ENCODE peak calls at places on chromosomes 7 and 10, in five cellular contexts. C is K562, F is GM12878, U is HepG2, I is H1. Y is an unnamed sample.

GRCh38 chr7:117825132-117825531 is 48.1 kb downstream of the CTTNBP2 start:
- DNase-seq in U (no peak), F (no peak), C (no peak), I (no peak), Y (no peak)

GRCh38 chr7:128398016-128398840 is 11.6 kb downstream of the IMPDH1 start:
- DNase-seq in C (peak), U (no peak), I (no peak), F (no peak), Y (no peak)

GRCh38 chr10:77886795-77887355 is 39.7 kb downstream of the DLG5 start:
- DNase-seq in F (no peak), C (no peak), I (no peak), U (no peak), Y (no peak)

GRCh38 chr7:33357846-33358245 is 228.5 kb downstream of the BBS9 start:
- DNase-seq in I (no peak), U (no peak), C (no peak), F (no peak), Y (no peak)

GRCh38 chr10:15879058-15879457 is 18.8 kb upstream of the MINDY3 start:
- DNase-seq in I (no peak), F (no peak), C (peak), U (peak), Y (no peak)

GRCh38 chr7:154649434-154649833 is 353.5 kb downstream of the PAXIP1 start:
- DNase-seq in C (no peak), I (no peak), U (no peak), F (no peak), Y (no peak)

GRCh38 chr10:109912335-109913282 is 10.7 kb downstream of the XPNPEP1 start:
- DNase-seq in C (no peak), U (no peak), I (no peak), F (peak), Y (no peak)

GRCh38 chr7:142685877-142686508 is 63.3 kb upstream of the PRSS1 start:
- DNase-seq in F (no peak), U (no peak), I (no peak), C (no peak), Y (no peak)

GRCh38 chr7:108078156-108078781 is 51.9 kb downstream of the LAMB4 start:
- DNase-seq in U (no peak), F (no peak), C (no peak), I (no peak), Y (no peak)

GRCh38 chr10:14648042-14648765 is 126.5 kb downstream of the FAM107B start:
- DNase-seq in C (no peak), F (peak), I (no peak), U (no peak), Y (no peak)

GRCh38 chr7:66224171-66224773 is 19.1 kb downstream of the TPST1 start:
- DNase-seq in I (no peak), C (no peak), F (no peak), U (no peak), Y (no peak)

GRCh38 chr7:128791121-128791967 is 424 bp upstream of the CCDC136 start:
- DNase-seq in U (no peak), I (no peak), C (peak), F (no peak), Y (no peak)

GRCh38 chr10:70374775-70375614 is 7.4 kb downstream of the LRRC20 start:
- DNase-seq in C (no peak), U (no peak), I (no peak), F (no peak), Y (no peak)

GRCh38 chr7:80060218-80060806 is 74.3 kb upstream of the GNAI1 start:
- DNase-seq in C (no peak), F (no peak), U (peak), I (no peak), Y (peak)

GRCh38 chr10:119367841-119368549 is 160.6 kb downstream of the GRK5 start:
- DNase-seq in I (no peak), C (no peak), U (no peak), F (no peak), Y (no peak)

GRCh38 chr10:116312091-116312490 is 12.2 kb upstream of the CCDC172 start:
- DNase-seq in C (no peak), I (no peak), F (no peak), U (no peak), Y (no peak)

GRCh38 chr7:54180796-54181195 is 361.4 kb upstream of the VSTM2A start:
- DNase-seq in U (no peak), C (no peak), F (no peak), I (no peak), Y (no peak)

GRCh38 chr10:91708174-91708861 is 75.4 kb upstream of the PPP1R3C start:
- DNase-seq in F (no peak), U (no peak), I (no peak), C (no peak), Y (no peak)

GRCh38 chr10:28569506-28570159 is 36.7 kb downstream of the WAC start:
- DNase-seq in F (no peak), C (peak), U (peak), I (no peak), Y (no peak)

GRCh38 chr7:1725199-1725701 is 55.2 kb downstream of the ELFN1 start:
- DNase-seq in U (no peak), F (no peak), I (no peak), C (no peak), Y (no peak)

GRCh38 chr10:107914450-107915276 is 750.2 kb upstream of the SORCS1 start:
- DNase-seq in F (no peak), C (no peak), U (no peak), I (no peak), Y (no peak)

GRCh38 chr10:79192677-79193003 is 123.9 kb downstream of the ZMIZ1 start:
- DNase-seq in U (no peak), F (no peak), I (no peak), C (no peak), Y (no peak)

GRCh38 chr7:41013117-41013516 is 689.8 kb downstream of the INHBA start:
- DNase-seq in U (no peak), F (no peak), I (no peak), C (no peak), Y (no peak)

GRCh38 chr7:44736896-44737295 is 11.8 kb upstream of the ZMIZ2 start:
- DNase-seq in F (no peak), C (no peak), U (no peak), I (no peak), Y (no peak)

GRCh38 chr7:4739528-4739992 is 35.9 kb upstream of the AP5Z1 start:
- DNase-seq in U (peak), C (peak), F (no peak), I (no peak), Y (no peak)

GRCh38 chr10:76399216-76399615 is 967.8 kb downstream of the LRMDA start:
- DNase-seq in C (no peak), F (no peak), U (no peak), I (no peak), Y (no peak)

GRCh38 chr10:35607475-35608316 is 2.6 kb downstream of the GJD4 start:
- DNase-seq in C (no peak), F (no peak), U (no peak), I (no peak), Y (no peak)

GRCh38 chr7:27842851-27843250 is 102.9 kb downstream of the TAX1BP1 start:
- DNase-seq in F (no peak), I (no peak), C (no peak), U (no peak), Y (no peak)

GRCh38 chr7:50335795-50336754 is 31.6 kb downstream of the IKZF1 start:
- DNase-seq in C (peak), I (no peak), F (no peak), U (no peak), Y (no peak)

GRCh38 chr7:83150310-83150709 is 12.4 kb downstream of the PCLO start:
- DNase-seq in I (no peak), C (no peak), U (no peak), F (no peak), Y (no peak)

GRCh38 chr10:109166935-109167334 is 756.4 kb downstream of the XPNPEP1 start:
- DNase-seq in F (no peak), I (no peak), C (no peak), U (no peak), Y (no peak)

GRCh38 chr7:72409638-72410015 is 2.5 kb downstream of the CALN1 start:
- DNase-seq in I (no peak), C (no peak), F (no peak), U (no peak), Y (no peak)

GRCh38 chr7:72406820-72407403 is 5.2 kb downstream of the CALN1 start:
- DNase-seq in I (no peak), C (no peak), U (no peak), F (no peak), Y (no peak)

GRCh38 chr7:72411419-72411818 is 719 bp downstream of the CALN1 start:
- DNase-seq in F (no peak), U (no peak), I (no peak), C (no peak), Y (no peak)

GRCh38 chr7:72405871-72406270 is 6.3 kb downstream of the CALN1 start:
- DNase-seq in U (no peak), C (no peak), I (no peak), F (no peak), Y (no peak)

GRCh38 chr7:72408966-72409637 is 3.0 kb downstream of the CALN1 start:
- DNase-seq in I (no peak), U (no peak), C (no peak), F (no peak), Y (no peak)
- TF ChIP-seq RAD21 in I (no peak), U (no peak), C (no peak), F (no peak), Y (no peak)

DNA sequence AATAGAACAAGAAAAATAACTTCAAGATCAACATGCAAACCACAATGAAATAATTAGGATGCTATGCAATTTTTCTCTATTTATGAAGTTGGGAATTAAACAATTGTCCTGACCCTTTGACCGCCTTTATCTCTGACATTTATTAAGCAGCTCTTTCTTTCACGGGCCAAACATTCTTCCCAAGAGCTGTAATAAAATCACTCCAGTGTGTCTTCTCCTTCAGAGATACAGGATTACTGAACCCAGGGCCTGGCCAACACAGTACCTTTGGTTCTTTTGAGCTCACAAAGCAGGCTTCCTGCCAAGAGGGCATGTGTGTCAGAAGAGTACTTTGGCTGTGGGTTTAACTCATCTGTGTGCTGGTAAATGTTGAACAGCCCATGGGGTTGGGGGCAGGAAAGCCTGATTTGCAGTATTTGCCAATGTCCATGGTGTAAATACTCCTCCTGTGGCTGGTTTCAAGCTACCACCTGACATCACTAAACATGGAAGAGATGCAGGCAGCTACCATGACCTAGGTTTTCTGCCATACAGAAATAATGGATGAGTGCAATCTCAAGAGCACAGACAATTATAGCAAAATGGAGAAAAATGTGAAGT is 121.7 kb downstream of the FANK1 start:
- DNase-seq in C (no peak), F (no peak), I (no peak), U (no peak), Y (no peak)
- TF ChIP-seq ZNF274 in C (no peak), F (no peak), I (no peak), U (no peak), Y (no peak)

DNA sequence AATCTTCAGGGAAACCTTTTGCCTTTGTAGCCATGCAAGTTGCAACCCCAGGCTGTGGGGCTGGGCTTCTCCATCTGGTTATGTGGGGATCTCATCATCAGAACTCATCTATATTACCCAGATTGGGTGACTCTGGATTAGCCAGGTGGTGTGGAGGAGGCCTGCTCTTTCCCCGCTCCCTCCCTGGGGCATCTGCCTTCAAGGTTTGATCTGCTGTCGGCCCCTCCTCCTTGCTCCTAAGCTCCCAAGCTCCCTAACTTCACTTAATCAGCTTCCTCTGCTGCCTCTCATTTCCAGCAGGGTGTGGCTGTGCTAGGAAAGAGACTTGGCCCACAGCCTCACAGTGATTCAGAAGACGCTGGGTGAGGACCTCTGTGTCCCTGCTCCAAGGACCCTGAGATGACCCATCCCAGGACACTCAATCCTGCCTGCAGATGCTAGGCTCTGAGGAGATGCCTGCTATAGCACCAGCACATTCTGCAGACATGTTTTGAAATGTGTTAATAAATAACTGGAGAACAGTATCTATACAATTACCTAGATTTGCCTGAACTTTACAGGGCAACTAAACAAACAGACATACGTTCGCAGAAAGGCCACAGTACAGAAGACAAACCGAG is 392.1 kb upstream of the PODXL start:
- DNase-seq in U (peak), C (no peak), F (no peak), I (no peak), Y (no peak)
- TF ChIP-seq RAD21 in U (no peak), C (no peak), F (no peak), I (no peak), Y (no peak)

GRCh38 chr7:112188257-112188656 is 17.9 kb downstream of the DOCK4 start:
- DNase-seq in U (no peak), F (no peak), I (no peak), C (no peak), Y (no peak)

GRCh38 chr7:112190120-112190519 is 16.1 kb downstream of the DOCK4 start:
- DNase-seq in I (no peak), C (no peak), U (no peak), F (no peak), Y (no peak)

GRCh38 chr7:112195717-112196116 is 10.5 kb downstream of the DOCK4 start:
- DNase-seq in U (no peak), I (no peak), C (no peak), F (no peak), Y (no peak)

GRCh38 chr7:112193915-112194502 is 12.2 kb downstream of the DOCK4 start:
- DNase-seq in C (no peak), U (peak), I (no peak), F (no peak), Y (no peak)

DNA sequence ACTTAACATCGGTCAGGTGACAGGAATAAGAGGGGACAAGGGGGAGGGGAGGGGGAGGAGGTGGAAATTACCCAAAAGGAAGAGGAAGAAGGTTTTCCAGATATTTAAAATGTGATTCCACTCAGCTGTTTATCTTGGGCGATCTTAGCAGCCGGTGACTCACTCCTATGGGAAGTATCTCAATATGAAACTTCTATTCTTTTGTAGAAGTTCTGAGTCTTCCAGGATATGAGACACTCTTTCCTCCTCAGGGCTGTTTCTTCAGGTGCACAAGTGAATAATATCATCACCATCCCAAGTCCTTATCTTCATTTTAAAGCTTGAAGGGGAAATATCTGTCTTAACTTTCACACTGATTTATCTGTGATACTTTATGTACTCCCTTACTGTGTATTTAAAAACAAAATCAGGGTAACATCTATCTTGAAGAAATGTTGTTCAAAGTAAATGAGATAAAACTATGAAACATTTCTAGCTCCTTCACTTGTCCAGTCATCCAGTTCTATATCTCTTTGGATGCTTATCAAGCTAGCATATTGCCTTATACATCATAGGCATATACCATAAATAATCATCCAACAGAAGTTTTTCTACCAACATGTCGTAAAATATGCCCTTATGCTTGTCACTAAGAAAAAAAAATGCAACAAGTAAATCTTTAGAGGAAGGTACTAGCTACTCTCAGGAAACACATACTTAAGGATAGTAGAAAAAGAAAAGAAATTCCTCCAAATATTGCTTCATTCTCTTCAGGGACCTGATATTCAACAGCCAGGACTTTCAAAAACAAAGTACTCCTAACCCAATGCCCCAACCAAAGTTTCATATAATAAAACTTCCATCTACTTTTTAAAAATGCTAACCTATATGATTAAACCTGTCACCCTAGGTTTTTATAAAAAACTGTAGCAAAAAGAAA is 13.7 kb downstream of the DOCK4 start:
- DNase-seq in I (no peak), F (no peak), U (no peak), C (no peak), Y (no peak)
- TF ChIP-seq ZNF274 in I (no peak), F (no peak), U (no peak), C (no peak), Y (no peak)

DNA sequence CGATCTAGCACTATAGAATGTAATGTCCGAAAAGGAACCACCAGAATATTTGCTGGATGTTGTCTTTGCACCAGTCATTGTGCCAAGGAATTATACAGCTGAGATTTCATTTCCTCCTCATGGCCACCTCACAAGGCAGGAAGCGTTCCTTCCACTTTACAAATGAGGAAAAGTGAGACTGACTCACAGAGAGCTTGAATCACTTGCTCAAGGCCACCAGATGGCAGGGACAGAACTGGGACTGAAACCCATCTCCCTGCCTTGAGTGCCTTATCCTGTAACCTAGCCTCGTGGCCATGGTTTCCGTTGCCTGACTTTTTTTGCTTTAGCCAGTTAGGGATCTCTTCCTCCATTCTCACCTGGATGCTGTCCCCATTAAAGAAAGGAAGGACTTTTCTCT is 44.7 kb upstream of the PDZD8 start:
- DNase-seq in I (no peak), U (no peak), C (no peak), F (no peak), Y (no peak)
- TF ChIP-seq RAD21 in I (no peak), U (no peak), C (peak), F (no peak), Y (no peak)

GRCh38 chr7:37899712-37900247 is 16.8 kb downstream of the SFRP4 start:
- DNase-seq in U (no peak), C (no peak), F (no peak), I (no peak), Y (no peak)

GRCh38 chr7:37901236-37901827 is 15.3 kb downstream of the SFRP4 start:
- DNase-seq in I (no peak), U (peak), F (no peak), C (peak), Y (peak)

GRCh38 chr7:37901890-37902524 is 14.6 kb downstream of the SFRP4 start:
- DNase-seq in U (peak), F (no peak), C (no peak), I (no peak), Y (no peak)
- TF ChIP-seq ZNF274 in U (no peak), F (no peak), C (no peak), I (no peak), Y (no peak)

GRCh38 chr7:47044620-47045019 is 537.3 kb downstream of the TNS3 start:
- DNase-seq in C (no peak), F (no peak), U (no peak), I (no peak), Y (no peak)

GRCh38 chr7:47045169-47045568 is 536.7 kb downstream of the TNS3 start:
- DNase-seq in F (no peak), I (no peak), C (no peak), U (no peak), Y (no peak)

GRCh38 chr7:47047384-47047783 is 534.5 kb downstream of the TNS3 start:
- DNase-seq in I (no peak), U (no peak), F (no peak), C (no peak), Y (no peak)

GRCh38 chr7:47046949-47047348 is 535.0 kb downstream of the TNS3 start:
- DNase-seq in I (no peak), F (no peak), U (no peak), C (no peak), Y (no peak)

DNA sequence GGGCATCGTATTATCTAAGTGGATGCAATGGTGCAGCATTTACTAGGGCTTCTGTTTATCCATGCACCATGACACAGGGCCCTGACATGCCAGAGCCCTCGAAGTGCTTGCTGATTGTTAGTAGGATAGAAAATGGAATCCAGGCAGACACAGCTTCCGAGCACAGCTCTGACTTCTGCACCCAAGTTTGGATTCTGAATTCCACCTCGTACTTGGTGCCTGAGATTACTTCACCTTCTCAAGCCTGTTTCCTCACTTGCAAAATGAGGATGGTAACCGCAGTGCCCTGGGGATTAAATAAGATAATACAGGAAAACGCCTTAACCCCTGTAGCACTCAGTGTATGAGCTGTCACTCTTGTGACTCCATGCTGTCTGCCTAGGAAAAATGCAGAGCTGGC is 536.3 kb downstream of the TNS3 start:
- DNase-seq in F (no peak), U (no peak), I (no peak), C (no peak), Y (no peak)
- TF ChIP-seq RAD21 in F (no peak), U (no peak), I (no peak), C (no peak), Y (no peak)